ENCODE peak calls at places on chromosome 21, in ten cellular contexts. One of them, this sample, is unnamed.

GRCh38 chr21:45302082-45303061 is 14.7 kb upstream of the POFUT2 start:
- DNase-seq in pulmonary artery endothelial cell: no peak
- DNase-seq in central memory CD4-positive, alpha-beta T cell: peak; percentile 73
- DNase-seq in cardiac fibroblast: peak; percentile 77
- DNase-seq in T-helper 2 cell: peak; percentile 62
- DNase-seq in stimulated activated CD4-positive, alpha-beta T cell treated with anti-CD3 and anti-CD28 coated beads, Interleukin-2, amount 100 ng/mL, for 24 hours: peak; percentile 63
- DNase-seq in mucosa of gallbladder: peak; percentile 67
- DNase-seq in activated T-helper 1 cell treated with anti-CD3 and anti-CD28 coated beads, Interleukin-2, amount 50 U/mL, for 16 hours: peak; percentile 37
- DNase-seq in IMR-90: no peak
- DNase-seq in LoVo: no peak
- DNase-seq in this sample: peak; percentile 36

GRCh38 chr21:16496594-16496993 is 766.8 kb downstream of the USP25 start:
- DNase-seq in pulmonary artery endothelial cell: peak; percentile 26
- DNase-seq in central memory CD4-positive, alpha-beta T cell: no peak
- DNase-seq in cardiac fibroblast: no peak
- DNase-seq in T-helper 2 cell: no peak
- DNase-seq in stimulated activated CD4-positive, alpha-beta T cell treated with anti-CD3 and anti-CD28 coated beads, Interleukin-2, amount 100 ng/mL, for 24 hours: no peak
- DNase-seq in mucosa of gallbladder: no peak
- DNase-seq in activated T-helper 1 cell treated with anti-CD3 and anti-CD28 coated beads, Interleukin-2, amount 50 U/mL, for 16 hours: no peak
- DNase-seq in IMR-90: no peak
- DNase-seq in LoVo: no peak
- DNase-seq in this sample: no peak

GRCh38 chr21:43734830-43735229 is 15.9 kb downstream of the PDXK start:
- DNase-seq in pulmonary artery endothelial cell: no peak
- DNase-seq in central memory CD4-positive, alpha-beta T cell: no peak
- DNase-seq in cardiac fibroblast: no peak
- DNase-seq in T-helper 2 cell: no peak
- DNase-seq in stimulated activated CD4-positive, alpha-beta T cell treated with anti-CD3 and anti-CD28 coated beads, Interleukin-2, amount 100 ng/mL, for 24 hours: no peak
- DNase-seq in mucosa of gallbladder: no peak
- DNase-seq in activated T-helper 1 cell treated with anti-CD3 and anti-CD28 coated beads, Interleukin-2, amount 50 U/mL, for 16 hours: no peak
- DNase-seq in IMR-90: peak; percentile 67
- DNase-seq in LoVo: no peak
- DNase-seq in this sample: no peak

GRCh38 chr21:26941436-26941835 is 25.5 kb downstream of the ADAMTS5 start:
- DNase-seq in pulmonary artery endothelial cell: no peak
- DNase-seq in central memory CD4-positive, alpha-beta T cell: no peak
- DNase-seq in cardiac fibroblast: peak; percentile 57
- DNase-seq in T-helper 2 cell: no peak
- DNase-seq in stimulated activated CD4-positive, alpha-beta T cell treated with anti-CD3 and anti-CD28 coated beads, Interleukin-2, amount 100 ng/mL, for 24 hours: no peak
- DNase-seq in mucosa of gallbladder: no peak
- DNase-seq in activated T-helper 1 cell treated with anti-CD3 and anti-CD28 coated beads, Interleukin-2, amount 50 U/mL, for 16 hours: no peak
- DNase-seq in IMR-90: peak; percentile 63
- DNase-seq in LoVo: no peak
- DNase-seq in this sample: no peak

GRCh38 chr21:14550200-14550599 is 4.1 kb upstream of the SAMSN1 start:
- DNase-seq in pulmonary artery endothelial cell: no peak
- DNase-seq in central memory CD4-positive, alpha-beta T cell: peak; percentile 43
- DNase-seq in cardiac fibroblast: peak; percentile 18
- DNase-seq in T-helper 2 cell: no peak
- DNase-seq in stimulated activated CD4-positive, alpha-beta T cell treated with anti-CD3 and anti-CD28 coated beads, Interleukin-2, amount 100 ng/mL, for 24 hours: no peak
- DNase-seq in mucosa of gallbladder: no peak
- DNase-seq in activated T-helper 1 cell treated with anti-CD3 and anti-CD28 coated beads, Interleukin-2, amount 50 U/mL, for 16 hours: no peak
- DNase-seq in IMR-90: no peak
- DNase-seq in LoVo: no peak
- DNase-seq in this sample: no peak

GRCh38 chr21:28788030-28788429 is 204.6 kb downstream of the LTN1 start:
- DNase-seq in pulmonary artery endothelial cell: no peak
- DNase-seq in central memory CD4-positive, alpha-beta T cell: no peak
- DNase-seq in cardiac fibroblast: no peak
- DNase-seq in T-helper 2 cell: no peak
- DNase-seq in stimulated activated CD4-positive, alpha-beta T cell treated with anti-CD3 and anti-CD28 coated beads, Interleukin-2, amount 100 ng/mL, for 24 hours: no peak
- DNase-seq in mucosa of gallbladder: no peak
- DNase-seq in activated T-helper 1 cell treated with anti-CD3 and anti-CD28 coated beads, Interleukin-2, amount 50 U/mL, for 16 hours: no peak
- DNase-seq in IMR-90: no peak
- DNase-seq in LoVo: no peak
- DNase-seq in this sample: no peak

GRCh38 chr21:34061983-34062382 is 11.4 kb upstream of the MRPS6 start:
- DNase-seq in pulmonary artery endothelial cell: no peak
- DNase-seq in central memory CD4-positive, alpha-beta T cell: no peak
- DNase-seq in cardiac fibroblast: peak; percentile 46
- DNase-seq in T-helper 2 cell: no peak
- DNase-seq in stimulated activated CD4-positive, alpha-beta T cell treated with anti-CD3 and anti-CD28 coated beads, Interleukin-2, amount 100 ng/mL, for 24 hours: no peak
- DNase-seq in mucosa of gallbladder: no peak
- DNase-seq in activated T-helper 1 cell treated with anti-CD3 and anti-CD28 coated beads, Interleukin-2, amount 50 U/mL, for 16 hours: no peak
- DNase-seq in IMR-90: no peak
- DNase-seq in LoVo: no peak
- DNase-seq in this sample: no peak

GRCh38 chr21:42343101-42343500 is 7.7 kb downstream of the TFF2 start:
- DNase-seq in pulmonary artery endothelial cell: no peak
- DNase-seq in central memory CD4-positive, alpha-beta T cell: no peak
- DNase-seq in cardiac fibroblast: no peak
- DNase-seq in T-helper 2 cell: no peak
- DNase-seq in stimulated activated CD4-positive, alpha-beta T cell treated with anti-CD3 and anti-CD28 coated beads, Interleukin-2, amount 100 ng/mL, for 24 hours: no peak
- DNase-seq in mucosa of gallbladder: no peak
- DNase-seq in activated T-helper 1 cell treated with anti-CD3 and anti-CD28 coated beads, Interleukin-2, amount 50 U/mL, for 16 hours: no peak
- DNase-seq in IMR-90: no peak
- DNase-seq in LoVo: no peak
- DNase-seq in this sample: no peak

GRCh38 chr21:26116456-26117011 is 54.0 kb downstream of the APP start:
- DNase-seq in pulmonary artery endothelial cell: no peak
- DNase-seq in central memory CD4-positive, alpha-beta T cell: no peak
- DNase-seq in cardiac fibroblast: peak; percentile 46
- DNase-seq in T-helper 2 cell: no peak
- DNase-seq in stimulated activated CD4-positive, alpha-beta T cell treated with anti-CD3 and anti-CD28 coated beads, Interleukin-2, amount 100 ng/mL, for 24 hours: no peak
- DNase-seq in mucosa of gallbladder: no peak
- DNase-seq in activated T-helper 1 cell treated with anti-CD3 and anti-CD28 coated beads, Interleukin-2, amount 50 U/mL, for 16 hours: no peak
- DNase-seq in IMR-90: peak; percentile 44
- DNase-seq in LoVo: no peak
- DNase-seq in this sample: peak; percentile 26

GRCh38 chr21:45637883-45638282 is 5.6 kb upstream of the PCBP3 start:
- DNase-seq in pulmonary artery endothelial cell: no peak
- DNase-seq in central memory CD4-positive, alpha-beta T cell: no peak
- DNase-seq in cardiac fibroblast: no peak
- DNase-seq in T-helper 2 cell: no peak
- DNase-seq in stimulated activated CD4-positive, alpha-beta T cell treated with anti-CD3 and anti-CD28 coated beads, Interleukin-2, amount 100 ng/mL, for 24 hours: no peak
- DNase-seq in mucosa of gallbladder: no peak
- DNase-seq in activated T-helper 1 cell treated with anti-CD3 and anti-CD28 coated beads, Interleukin-2, amount 50 U/mL, for 16 hours: no peak
- DNase-seq in IMR-90: no peak
- DNase-seq in LoVo: no peak
- DNase-seq in this sample: no peak

GRCh38 chr21:46322351-46323226 is 1.1 kb downstream of the C21orf58 start:
- DNase-seq in pulmonary artery endothelial cell: no peak
- DNase-seq in central memory CD4-positive, alpha-beta T cell: no peak
- DNase-seq in cardiac fibroblast: peak; percentile 51
- DNase-seq in T-helper 2 cell: no peak
- DNase-seq in stimulated activated CD4-positive, alpha-beta T cell treated with anti-CD3 and anti-CD28 coated beads, Interleukin-2, amount 100 ng/mL, for 24 hours: peak; percentile 38
- DNase-seq in mucosa of gallbladder: no peak
- DNase-seq in activated T-helper 1 cell treated with anti-CD3 and anti-CD28 coated beads, Interleukin-2, amount 50 U/mL, for 16 hours: no peak
- DNase-seq in IMR-90: peak; percentile 47
- DNase-seq in LoVo: no peak
- DNase-seq in this sample: no peak

GRCh38 chr21:31557956-31558838 is 101.3 kb upstream of the SOD1 start:
- DNase-seq in pulmonary artery endothelial cell: no peak
- DNase-seq in central memory CD4-positive, alpha-beta T cell: peak; percentile 16
- DNase-seq in cardiac fibroblast: no peak
- DNase-seq in T-helper 2 cell: peak; percentile 34
- DNase-seq in stimulated activated CD4-positive, alpha-beta T cell treated with anti-CD3 and anti-CD28 coated beads, Interleukin-2, amount 100 ng/mL, for 24 hours: peak; percentile 45
- DNase-seq in mucosa of gallbladder: no peak
- DNase-seq in activated T-helper 1 cell treated with anti-CD3 and anti-CD28 coated beads, Interleukin-2, amount 50 U/mL, for 16 hours: no peak
- DNase-seq in IMR-90: no peak
- DNase-seq in LoVo: no peak
- DNase-seq in this sample: peak; percentile 13

GRCh38 chr21:42039470-42039901 is 29.3 kb upstream of the ZBTB21 start:
- DNase-seq in pulmonary artery endothelial cell: no peak
- DNase-seq in central memory CD4-positive, alpha-beta T cell: no peak
- DNase-seq in cardiac fibroblast: peak; percentile 83
- DNase-seq in T-helper 2 cell: no peak
- DNase-seq in stimulated activated CD4-positive, alpha-beta T cell treated with anti-CD3 and anti-CD28 coated beads, Interleukin-2, amount 100 ng/mL, for 24 hours: no peak
- DNase-seq in mucosa of gallbladder: no peak
- DNase-seq in activated T-helper 1 cell treated with anti-CD3 and anti-CD28 coated beads, Interleukin-2, amount 50 U/mL, for 16 hours: no peak
- DNase-seq in IMR-90: peak; percentile 85
- DNase-seq in LoVo: no peak
- DNase-seq in this sample: peak; percentile 68

GRCh38 chr21:45471229-45472052 is 66.5 kb downstream of the COL18A1 start:
- DNase-seq in pulmonary artery endothelial cell: peak; percentile 57
- DNase-seq in central memory CD4-positive, alpha-beta T cell: no peak
- DNase-seq in cardiac fibroblast: peak; percentile 92
- DNase-seq in T-helper 2 cell: no peak
- DNase-seq in stimulated activated CD4-positive, alpha-beta T cell treated with anti-CD3 and anti-CD28 coated beads, Interleukin-2, amount 100 ng/mL, for 24 hours: no peak
- DNase-seq in mucosa of gallbladder: peak; percentile 41
- DNase-seq in activated T-helper 1 cell treated with anti-CD3 and anti-CD28 coated beads, Interleukin-2, amount 50 U/mL, for 16 hours: no peak
- DNase-seq in IMR-90: peak; percentile 93
- DNase-seq in LoVo: no peak
- DNase-seq in this sample: no peak

GRCh38 chr21:29875873-29876272 is 63.9 kb downstream of the GRIK1 start:
- DNase-seq in pulmonary artery endothelial cell: no peak
- DNase-seq in central memory CD4-positive, alpha-beta T cell: no peak
- DNase-seq in cardiac fibroblast: no peak
- DNase-seq in T-helper 2 cell: no peak
- DNase-seq in stimulated activated CD4-positive, alpha-beta T cell treated with anti-CD3 and anti-CD28 coated beads, Interleukin-2, amount 100 ng/mL, for 24 hours: no peak
- DNase-seq in mucosa of gallbladder: no peak
- DNase-seq in activated T-helper 1 cell treated with anti-CD3 and anti-CD28 coated beads, Interleukin-2, amount 50 U/mL, for 16 hours: no peak
- DNase-seq in IMR-90: no peak
- DNase-seq in LoVo: no peak
- DNase-seq in this sample: no peak

GRCh38 chr21:42539931-42540343 is 26.3 kb downstream of the SLC37A1 start:
- DNase-seq in pulmonary artery endothelial cell: no peak
- DNase-seq in central memory CD4-positive, alpha-beta T cell: no peak
- DNase-seq in cardiac fibroblast: no peak
- DNase-seq in T-helper 2 cell: no peak
- DNase-seq in stimulated activated CD4-positive, alpha-beta T cell treated with anti-CD3 and anti-CD28 coated beads, Interleukin-2, amount 100 ng/mL, for 24 hours: no peak
- DNase-seq in mucosa of gallbladder: no peak
- DNase-seq in activated T-helper 1 cell treated with anti-CD3 and anti-CD28 coated beads, Interleukin-2, amount 50 U/mL, for 16 hours: no peak
- DNase-seq in IMR-90: no peak
- DNase-seq in LoVo: no peak
- DNase-seq in this sample: no peak

GRCh38 chr21:39051561-39051949 is 131.7 kb downstream of the PSMG1 start:
- DNase-seq in pulmonary artery endothelial cell: no peak
- DNase-seq in central memory CD4-positive, alpha-beta T cell: no peak
- DNase-seq in cardiac fibroblast: peak; percentile 65
- DNase-seq in T-helper 2 cell: no peak
- DNase-seq in stimulated activated CD4-positive, alpha-beta T cell treated with anti-CD3 and anti-CD28 coated beads, Interleukin-2, amount 100 ng/mL, for 24 hours: no peak
- DNase-seq in mucosa of gallbladder: no peak
- DNase-seq in activated T-helper 1 cell treated with anti-CD3 and anti-CD28 coated beads, Interleukin-2, amount 50 U/mL, for 16 hours: no peak
- DNase-seq in IMR-90: peak; percentile 88
- DNase-seq in LoVo: no peak
- DNase-seq in this sample: no peak

GRCh38 chr21:33936221-33937038 is 20.8 kb upstream of the ATP5PO start:
- DNase-seq in pulmonary artery endothelial cell: no peak
- DNase-seq in central memory CD4-positive, alpha-beta T cell: peak; percentile 79
- DNase-seq in cardiac fibroblast: peak; percentile 42
- DNase-seq in T-helper 2 cell: peak; percentile 52
- DNase-seq in stimulated activated CD4-positive, alpha-beta T cell treated with anti-CD3 and anti-CD28 coated beads, Interleukin-2, amount 100 ng/mL, for 24 hours: no peak
- DNase-seq in mucosa of gallbladder: no peak
- DNase-seq in activated T-helper 1 cell treated with anti-CD3 and anti-CD28 coated beads, Interleukin-2, amount 50 U/mL, for 16 hours: no peak
- DNase-seq in IMR-90: no peak
- DNase-seq in LoVo: no peak
- DNase-seq in this sample: peak; percentile 15

GRCh38 chr21:42316891-42317290 is 1.7 kb upstream of the TFF3 start:
- DNase-seq in pulmonary artery endothelial cell: no peak
- DNase-seq in central memory CD4-positive, alpha-beta T cell: no peak
- DNase-seq in cardiac fibroblast: no peak
- DNase-seq in T-helper 2 cell: no peak
- DNase-seq in stimulated activated CD4-positive, alpha-beta T cell treated with anti-CD3 and anti-CD28 coated beads, Interleukin-2, amount 100 ng/mL, for 24 hours: no peak
- DNase-seq in mucosa of gallbladder: peak; percentile 51
- DNase-seq in activated T-helper 1 cell treated with anti-CD3 and anti-CD28 coated beads, Interleukin-2, amount 50 U/mL, for 16 hours: no peak
- DNase-seq in IMR-90: no peak
- DNase-seq in LoVo: no peak
- DNase-seq in this sample: no peak